ENCODE peak calls at places on chromosomes 7 and 10, in ten cellular contexts. W is mesenchymal stem cell; L is tibial nerve; J is psoas muscle; F is lower lobe of right lung; P is DND-41; Z is CD4-positive, alpha-beta T cell; H is neural progenitor cell; U is fibroblast of lung; M is coronary artery. Q is an unnamed sample.

GRCh38 chr10:111515264-111515663 is 438.4 kb downstream of the ADRA2A start:
- DNase-seq in F (no peak), L (no peak), H (no peak), P (no peak), W (no peak), Z (no peak), J (no peak), U (no peak), M (no peak), Q (no peak)

GRCh38 chr7:65509368-65510186 is 135.9 kb downstream of the ZNF92 start:
- DNase-seq in J (peak), M (no peak), P (no peak), U (no peak), F (no peak), H (peak), W (no peak), Z (no peak), L (no peak), Q (no peak)

GRCh38 chr7:107138696-107139420 is 29.9 kb upstream of the HBP1 start:
- DNase-seq in U (no peak), W (peak), P (no peak), H (no peak), Z (no peak), L (no peak), F (no peak), M (no peak), J (no peak), Q (no peak)

GRCh38 chr10:89389254-89389653 is 3.2 kb upstream of the IFIT1 start:
- DNase-seq in M (no peak), L (no peak), P (no peak), Z (no peak), U (peak), W (peak), J (no peak), H (peak), F (no peak), Q (no peak)

GRCh38 chr7:134622303-134622995 is 24.2 kb upstream of the BPGM start:
- DNase-seq in H (no peak), F (no peak), W (no peak), U (no peak), Z (no peak), P (no peak), M (no peak), L (no peak), J (no peak), Q (no peak)

GRCh38 chr10:129761573-129761972 is 202.5 kb downstream of the EBF3 start:
- DNase-seq in M (peak), Z (no peak), P (no peak), L (no peak), J (no peak), F (peak), W (no peak), H (no peak), U (no peak), Q (no peak)

GRCh38 chr7:152137476-152138025 is 112.1 kb downstream of the GALNT11 start:
- DNase-seq in Z (no peak), L (no peak), H (no peak), W (peak), F (no peak), M (no peak), U (no peak), J (no peak), P (no peak), Q (no peak)

GRCh38 chr7:129911790-129912189 is 41.0 kb downstream of the UBE2H start:
- DNase-seq in P (no peak), F (no peak), M (no peak), H (no peak), W (no peak), Z (no peak), J (no peak), U (no peak), L (no peak), Q (no peak)

GRCh38 chr10:34305189-34305588 is 509.9 kb downstream of the PARD3 start:
- DNase-seq in H (peak), M (no peak), F (peak), U (no peak), J (no peak), Z (no peak), P (no peak), L (no peak), W (no peak), Q (no peak)

GRCh38 chr10:96389785-96390184 is 31.0 kb upstream of the OPALIN start:
- DNase-seq in J (no peak), M (no peak), U (no peak), P (no peak), W (no peak), F (no peak), Z (no peak), L (no peak), H (no peak), Q (no peak)

GRCh38 chr10:131701131-131701947 is 199.5 kb upstream of the PPP2R2D start:
- DNase-seq in U (no peak), Z (no peak), H (no peak), W (no peak), M (peak), F (no peak), L (no peak), P (no peak), J (no peak), Q (no peak)

GRCh38 chr10:18104223-18104872 is 35.9 kb upstream of the CACNB2 start:
- DNase-seq in J (peak), U (peak), F (peak), P (peak), H (peak), L (peak), Z (peak), M (no peak), W (peak), Q (peak)

GRCh38 chr7:105238198-105238765 is 150.4 kb downstream of the SRPK2 start:
- DNase-seq in L (no peak), F (no peak), Z (no peak), J (no peak), H (no peak), U (no peak), M (no peak), P (no peak), W (no peak), Q (no peak)

GRCh38 chr10:130141878-130142277 is 5.7 kb downstream of the GLRX3 start:
- DNase-seq in F (no peak), U (no peak), H (no peak), J (no peak), Z (no peak), L (no peak), M (no peak), P (no peak), W (no peak), Q (no peak)

GRCh38 chr7:13414181-13414580 is 575.3 kb downstream of the ETV1 start:
- DNase-seq in P (no peak), U (no peak), M (no peak), H (no peak), J (no peak), L (no peak), Z (no peak), F (no peak), W (no peak), Q (no peak)

GRCh38 chr7:12831024-12831423 is 143.6 kb downstream of the ARL4A start:
- DNase-seq in W (no peak), H (no peak), J (no peak), U (no peak), L (no peak), P (no peak), M (no peak), F (no peak), Z (no peak), Q (no peak)

GRCh38 chr10:33331020-33331557 is 3.4 kb downstream of the NRP1 start:
- DNase-seq in P (no peak), H (peak), M (no peak), L (no peak), W (no peak), U (no peak), Z (no peak), J (no peak), F (no peak), Q (no peak)

GRCh38 chr7:88927-89921 is 103.1 kb upstream of the FAM20C start:
- DNase-seq in L (peak), H (no peak), W (peak), M (peak), F (no peak), Z (no peak), J (peak), U (peak), P (no peak), Q (no peak)

GRCh38 chr7:24498439-24498838 is 74.8 kb upstream of the PALS2 start:
- DNase-seq in L (no peak), J (no peak), P (no peak), Z (no peak), H (no peak), M (no peak), W (no peak), U (no peak), F (no peak), Q (no peak)

GRCh38 chr10:20466731-20467130 is 430.4 kb downstream of the NEBL start:
- DNase-seq in U (peak), F (no peak), L (no peak), J (no peak), M (no peak), P (no peak), Z (no peak), H (no peak), W (peak), Q (no peak)

GRCh38 chr10:29409241-29410051 is 120.6 kb downstream of the LYZL1 start:
- DNase-seq in P (peak), J (peak), M (peak), F (peak), W (no peak), U (peak), H (no peak), L (peak), Z (peak), Q (peak)

DNA sequence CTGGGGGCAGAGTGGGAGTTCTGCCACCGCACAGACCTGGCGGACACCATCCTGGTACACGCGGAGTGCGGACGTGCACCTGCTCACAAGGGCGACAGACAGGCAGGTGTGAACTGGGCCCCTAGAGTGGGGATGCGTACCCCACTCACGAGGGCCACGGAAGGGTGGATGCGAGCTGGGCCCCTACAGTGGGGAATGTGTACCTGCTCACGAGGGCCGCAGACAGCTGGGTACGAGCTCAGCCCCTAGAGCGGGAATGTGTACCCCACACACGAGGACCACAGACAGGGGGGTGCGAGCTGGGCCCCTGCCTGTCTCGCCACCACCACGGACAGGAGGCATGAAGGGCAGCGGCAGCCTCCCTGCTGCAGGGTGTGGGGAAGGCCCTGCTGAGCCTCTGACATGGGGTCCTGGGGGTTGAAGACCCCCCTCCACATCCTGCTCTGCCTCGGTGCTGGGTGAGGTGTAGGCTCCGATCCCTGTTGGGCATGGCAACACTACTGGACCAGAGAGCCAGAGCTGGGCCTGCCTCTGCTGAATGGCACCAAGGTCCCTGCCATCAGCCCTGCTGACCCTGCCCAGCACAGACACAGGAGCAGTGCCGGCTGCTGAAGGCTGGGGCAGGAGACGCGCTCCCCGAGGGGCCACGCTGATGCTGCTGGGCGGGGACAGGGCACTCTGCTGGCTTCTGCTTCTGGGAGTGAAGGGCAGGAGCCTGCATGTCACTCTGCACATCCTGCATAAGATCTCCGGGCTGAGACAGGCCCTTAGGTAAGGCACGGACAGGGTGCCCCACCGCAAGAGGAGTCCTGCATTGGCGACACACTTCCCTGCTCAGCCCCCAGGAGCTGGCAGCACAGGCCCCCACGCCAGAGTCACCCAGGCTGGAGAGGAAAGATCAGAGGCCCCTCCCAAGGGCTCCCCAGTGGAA is 259.2 kb downstream of the MAD1L1 start:
- DNase-seq in W (no peak), F (peak), J (no peak), M (no peak), P (no peak), H (no peak), L (no peak), U (no peak), Z (no peak), Q (no peak)
- H3K27ac ChIP-seq in W (no peak), F (no peak), J (no peak), M (no peak), P (no peak), H (no peak), L (no peak), U (no peak), Z (no peak), Q (no peak)

GRCh38 chr7:50793115-50793946 is 10.6 kb upstream of the GRB10 start:
- DNase-seq in J (peak), H (peak), F (peak), M (peak), P (no peak), L (peak), Z (peak), U (peak), W (peak), Q (no peak)
- H3K27ac ChIP-seq in J (peak), H (no peak), F (peak), M (peak), P (no peak), L (peak), Z (no peak), U (no peak), W (peak), Q (no peak)

GRCh38 chr10:119595134-119595714 is 1.5 kb downstream of the TIAL1 start:
- DNase-seq in J (no peak), W (peak), H (peak), P (no peak), F (no peak), Z (no peak), M (no peak), L (no peak), U (peak), Q (no peak)
- H3K27ac ChIP-seq in J (peak), W (peak), H (no peak), P (peak), F (peak), Z (no peak), M (peak), L (peak), U (peak), Q (peak)

GRCh38 chr10:102702742-102703141 is 11.5 kb downstream of the ARL3 start:
- DNase-seq in Z (no peak), H (no peak), U (no peak), W (peak), F (no peak), J (no peak), P (no peak), L (no peak), M (no peak), Q (no peak)
- H3K27ac ChIP-seq in Z (no peak), H (no peak), U (no peak), W (peak), F (no peak), J (no peak), P (no peak), L (no peak), M (no peak), Q (no peak)

GRCh38 chr7:156105337-156106106 is 293.3 kb upstream of the SHH start:
- DNase-seq in J (no peak), H (no peak), F (no peak), L (no peak), Z (no peak), U (no peak), M (no peak), P (no peak), W (no peak), Q (no peak)

GRCh38 chr7:156109988-156110387 is 297.7 kb upstream of the SHH start:
- DNase-seq in J (no peak), W (no peak), U (no peak), H (no peak), P (no peak), Z (no peak), F (no peak), L (no peak), M (no peak), Q (no peak)

GRCh38 chr7:156107957-156108356 is 295.7 kb upstream of the SHH start:
- DNase-seq in J (no peak), W (no peak), F (no peak), Z (no peak), H (no peak), M (no peak), P (no peak), L (no peak), U (no peak), Q (no peak)

GRCh38 chr7:156106107-156106426 is 293.8 kb upstream of the SHH start:
- DNase-seq in U (no peak), H (no peak), L (no peak), M (no peak), W (no peak), P (no peak), J (no peak), F (no peak), Z (no peak), Q (no peak)

GRCh38 chr7:156109076-156109475 is 296.8 kb upstream of the SHH start:
- DNase-seq in M (no peak), W (no peak), Z (no peak), H (no peak), F (no peak), L (no peak), U (no peak), J (no peak), P (no peak), Q (no peak)
- H3K27ac ChIP-seq in M (no peak), W (no peak), Z (no peak), H (no peak), F (no peak), L (no peak), U (no peak), J (no peak), P (no peak), Q (no peak)

DNA sequence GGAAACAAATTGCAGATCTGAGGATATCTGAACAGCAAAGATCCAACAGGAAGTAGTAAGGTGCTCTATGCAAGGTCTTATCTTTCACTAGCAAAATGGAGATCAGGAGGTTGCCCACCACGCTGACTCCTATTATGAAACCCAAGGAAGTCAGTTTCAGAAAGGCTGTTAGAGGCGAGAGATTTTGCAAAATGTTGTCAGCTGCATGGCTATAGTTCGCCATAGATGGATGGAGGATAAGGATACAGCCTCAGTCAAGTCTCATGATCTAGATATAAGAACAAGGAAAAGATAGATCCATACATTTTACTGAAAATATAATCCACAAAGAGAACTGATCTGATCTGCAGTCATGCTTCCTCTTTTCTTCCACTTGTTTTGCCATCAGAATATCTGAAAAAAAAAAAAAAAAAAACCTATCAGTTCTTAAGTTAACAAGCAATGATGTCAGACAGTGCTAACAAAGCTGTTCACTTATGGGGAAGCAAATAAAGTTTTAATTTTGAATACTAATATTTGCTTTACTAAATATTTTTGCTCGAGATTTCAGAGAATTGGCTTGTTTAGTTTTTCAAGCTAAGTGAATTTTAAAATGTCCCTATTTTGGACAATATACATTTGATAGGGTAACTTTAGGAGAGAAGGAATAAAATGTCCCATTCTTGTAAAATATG is 2.0 kb downstream of the GPR85 start:
- DNase-seq in M (no peak), L (no peak), H (no peak), W (no peak), Z (no peak), U (no peak), J (no peak), F (no peak), P (no peak), Q (no peak)
- H3K27ac ChIP-seq in M (no peak), L (no peak), H (no peak), W (no peak), Z (no peak), U (no peak), J (no peak), F (no peak), P (no peak), Q (no peak)

GRCh38 chr10:123744226-123744536 is 78.0 kb downstream of the GPR26 start:
- DNase-seq in P (no peak), M (no peak), J (no peak), W (no peak), H (no peak), L (no peak), U (no peak), F (no peak), Z (no peak), Q (no peak)
- H3K27ac ChIP-seq in P (no peak), M (no peak), J (no peak), W (no peak), H (no peak), L (no peak), U (no peak), F (no peak), Z (no peak), Q (no peak)

Q was measured in substantia nigra.